ENCODE peak calls at places on chromosome 15, in five cellular contexts. T, F, H, N and B are unnamed samples.
A peak's percentile ranks its signal among the peaks of the same experiment; 100 is the strongest.

GRCh38 chr15:80550219-80550909 is 144.7 kb upstream of the ABHD17C start:
- DNase-seq in F (no peak), N (peak; percentile 37), H (no peak), T (no peak), B (no peak)

GRCh38 chr15:80396094-80396493 is 8.1 kb upstream of the ARNT2 start:
- DNase-seq in F (no peak), H (no peak), N (no peak), T (no peak), B (no peak)

GRCh38 chr15:52780172-52780980 is 9.8 kb downstream of the ONECUT1 start:
- DNase-seq in F (no peak), N (peak; percentile 51), H (no peak), T (no peak), B (peak; percentile 68)

GRCh38 chr15:55289011-55289572 is 521 bp downstream of the RAB27A start:
- DNase-seq in N (peak; percentile 21), H (no peak), F (no peak), T (peak; percentile 37), B (peak; percentile 31)

GRCh38 chr15:68177747-68178146 is 27.4 kb downstream of the CALML4 start:
- DNase-seq in N (no peak), F (no peak), T (no peak), H (no peak), B (no peak)

GRCh38 chr15:67358812-67359211 is 104.2 kb downstream of the IQCH start:
- DNase-seq in H (no peak), N (peak; percentile 20), T (no peak), F (no peak), B (no peak)

GRCh38 chr15:64774556-64775523 is 549 bp downstream of the RBPMS2 start:
- DNase-seq in F (no peak), T (no peak), N (no peak), H (peak; percentile 44), B (no peak)

GRCh38 chr15:35546581-35547381 is 816 bp upstream of the DPH6 start:
- DNase-seq in N (no peak), T (no peak), H (peak; percentile 37), F (peak; percentile 23), B (no peak)

GRCh38 chr15:89400121-89400996 is 65.7 kb upstream of the POLG start:
- DNase-seq in T (no peak), N (no peak), H (no peak), F (no peak), B (no peak)

GRCh38 chr15:31974855-31975421 is 55.4 kb upstream of the CHRNA7 start:
- DNase-seq in N (peak; percentile 25), F (no peak), H (no peak), T (no peak), B (peak; percentile 47)

GRCh38 chr15:71543413-71543812 is 266.9 kb upstream of the NR2E3 start:
- DNase-seq in H (no peak), T (no peak), F (no peak), N (no peak), B (no peak)

GRCh38 chr15:51874751-51875644 is 45.5 kb downstream of the TMOD3 start:
- DNase-seq in N (peak; percentile 29), F (peak; percentile 46), T (no peak), H (no peak), B (peak; percentile 48)

GRCh38 chr15:41465822-41466421 is 27.8 kb upstream of the ITPKA start:
- DNase-seq in T (no peak), N (peak; percentile 50), H (no peak), F (no peak), B (no peak)

GRCh38 chr15:51260262-51260661 is 78.1 kb downstream of the CYP19A1 start:
- DNase-seq in H (no peak), N (no peak), T (no peak), F (no peak), B (no peak)

GRCh38 chr15:48802867-48803266 is 8.0 kb downstream of the CEP152 start:
- DNase-seq in F (no peak), N (no peak), H (no peak), T (no peak), B (no peak)

GRCh38 chr15:39239562-39239961 is 341.3 kb upstream of the THBS1 start:
- DNase-seq in T (no peak), N (no peak), F (no peak), H (no peak), B (no peak)

GRCh38 chr15:39495871-39496459 is 84.9 kb upstream of the THBS1 start:
- DNase-seq in N (no peak), H (no peak), T (no peak), F (no peak), B (no peak)

GRCh38 chr15:97082835-97083234 is 752.3 kb downstream of the NR2F2 start:
- DNase-seq in F (no peak), N (no peak), T (no peak), H (no peak), B (no peak)

GRCh38 chr15:90789496-90789895 is 72.3 kb downstream of the BLM start:
- DNase-seq in T (no peak), F (no peak), N (no peak), H (no peak), B (no peak)

GRCh38 chr15:49235446-49236207 is 65.6 kb downstream of the GALK2 start:
- DNase-seq in N (peak; percentile 37), T (peak; percentile 31), H (peak; percentile 36), F (peak; percentile 42), B (peak; percentile 44)

GRCh38 chr15:81282911-81283310 is 41.0 kb downstream of the STARD5 start:
- DNase-seq in T (no peak), H (no peak), N (no peak), F (no peak), B (peak; percentile 5)

GRCh38 chr15:63504979-63505841 is 817 bp downstream of the USP3 start:
- DNase-seq in H (peak; percentile 72), N (peak; percentile 64), T (peak; percentile 54), F (peak; percentile 64), B (peak; percentile 80)
- TF ChIP-seq POLR2A in H (no peak), N (no peak), T (no peak), F (no peak), B (peak; percentile 60)

DNA sequence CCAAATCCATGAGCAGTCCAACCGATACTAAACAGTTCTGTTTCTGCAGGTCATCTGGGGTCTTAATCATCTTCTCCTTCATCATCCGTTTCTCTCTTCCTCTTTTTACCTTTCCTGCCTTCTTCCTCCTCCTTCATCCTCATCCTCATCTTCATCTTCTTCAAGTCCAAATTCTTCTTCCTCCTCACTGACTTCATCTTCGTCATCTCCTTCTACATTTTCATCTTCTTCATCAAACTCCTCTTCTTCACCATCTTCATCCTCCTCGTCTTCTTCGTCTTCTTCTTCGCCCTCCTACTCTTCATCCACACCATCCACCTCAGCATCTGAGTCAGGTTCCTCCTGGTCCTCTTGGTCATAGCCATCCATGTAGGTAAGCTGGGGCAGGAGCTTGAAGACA is 14.2 kb upstream of the COMMD4 start:
- DNase-seq in N (no peak), F (no peak), T (no peak), H (no peak), B (no peak)
- TF ChIP-seq CTCF in N (no peak), F (no peak), T (no peak), H (no peak), B (no peak)

GRCh38 chr15:22263738-22264137 is 183.4 kb downstream of the OR4M2 start:
- DNase-seq in F (no peak), N (no peak), H (peak; percentile 24), T (no peak), B (no peak)
- H3K9me3 ChIP-seq in F (no peaks in the 10 kb centered on the region), N (no peaks in the 10 kb centered on the region), H (no peaks in the 10 kb centered on the region), T (no peaks in the 10 kb centered on the region), B (no peaks in the 10 kb centered on the region)

GRCh38 chr15:43774062-43774461 is 2.7 kb downstream of the ELL3 start:
- DNase-seq in N (no peak), T (no peak), F (no peak), H (no peak), B (no peak)
- TF ChIP-seq POLR2A in N (no peak), T (no peak), F (no peak), H (no peak), B (no peak)

GRCh38 chr15:70214266-70214665 is 116.5 kb upstream of the TLE3 start:
- DNase-seq in N (no peak), F (no peak), H (no peak), T (no peak), B (no peak)
- TF ChIP-seq CTCF in N (no peak), F (no peak), H (no peak), T (no peak), B (no peak)